ENCODE peak calls at places on chromosomes 5 and 9, in six cellular contexts. Q is IMR-90, E is HCT116, X is HepG2, H is K562, R is H1. K is an unnamed sample.

GRCh38 chr9:88891015-88891414 is 100.3 kb upstream of the S1PR3 start:
- DNase-seq in Q (no peak), E (no peak), X (no peak), H (no peak), R (no peak), K (no peak)

GRCh38 chr5:73370076-73370475 is 78.5 kb downstream of the FOXD1 start:
- DNase-seq in Q (no peak), E (no peak), X (no peak), H (no peak), R (no peak), K (no peak)

GRCh38 chr5:10355071-10355889 is 1.8 kb downstream of the MARCHF6 start:
- DNase-seq in Q (peak), E (no peak), X (no peak), H (no peak), R (no peak), K (no peak)

GRCh38 chr9:126836216-126836615 is 24.2 kb upstream of the ZBTB34 start:
- DNase-seq in Q (no peak), E (no peak), X (no peak), H (no peak), R (no peak), K (no peak)

GRCh38 chr5:16869821-16870796 is 66.0 kb downstream of the MYO10 start:
- DNase-seq in Q (peak), E (peak), X (no peak), H (no peak), R (no peak), K (peak)

GRCh38 chr9:82254646-82255367 is 266.2 kb downstream of the SPATA31D1 start:
- DNase-seq in Q (peak), E (no peak), X (no peak), H (no peak), R (no peak), K (no peak)

GRCh38 chr5:50595199-50595598 is 71.2 kb upstream of the PARP8 start:
- DNase-seq in Q (peak), E (peak), X (no peak), H (no peak), R (no peak), K (peak)

GRCh38 chr9:27303219-27303618 is 6.3 kb upstream of the EQTN start:
- DNase-seq in Q (peak), E (no peak), X (no peak), H (peak), R (no peak), K (peak)

GRCh38 chr9:2411459-2412215 is 209.9 kb upstream of the VLDLR start:
- DNase-seq in Q (no peak), E (no peak), X (no peak), H (no peak), R (no peak), K (no peak)

GRCh38 chr9:90870646-90871326 is 69.2 kb downstream of the SYK start:
- DNase-seq in Q (peak), E (peak), X (peak), H (peak), R (no peak), K (peak)

GRCh38 chr5:65624025-65624569 is at the start of gene TRIM23:
- DNase-seq in Q (peak), E (peak), X (peak), H (peak), R (peak), K (peak)

GRCh38 chr5:154198611-154199230 is 8.2 kb downstream of the GALNT10 start:
- DNase-seq in Q (peak), E (no peak), X (peak), H (no peak), R (no peak), K (peak)

GRCh38 chr5:174910245-174910737 is 185.9 kb downstream of the MSX2 start:
- DNase-seq in Q (peak), E (peak), X (peak), H (peak), R (peak), K (peak)

GRCh38 chr5:152601806-152602467 is 196.9 kb upstream of the NMUR2 start:
- DNase-seq in Q (no peak), E (no peak), X (no peak), H (no peak), R (no peak), K (no peak)

GRCh38 chr5:40669606-40670005 is 10.1 kb upstream of the PTGER4 start:
- DNase-seq in Q (no peak), E (no peak), X (no peak), H (no peak), R (no peak), K (no peak)

GRCh38 chr9:14148501-14149103 is 165.3 kb downstream of the NFIB start:
- DNase-seq in Q (no peak), E (no peak), X (no peak), H (no peak), R (no peak), K (no peak)

GRCh38 chr9:109060235-109060634 is 46.9 kb upstream of the CTNNAL1 start:
- DNase-seq in Q (no peak), E (no peak), X (no peak), H (no peak), R (no peak), K (no peak)

GRCh38 chr5:133294380-133294779 is 242.6 kb downstream of the HSPA4 start:
- DNase-seq in Q (no peak), E (no peak), X (no peak), H (no peak), R (no peak), K (no peak)

GRCh38 chr5:133296624-133297023 is 244.8 kb downstream of the HSPA4 start:
- DNase-seq in Q (no peak), E (no peak), X (no peak), H (no peak), R (no peak), K (no peak)

GRCh38 chr5:133293953-133294352 is 242.1 kb downstream of the HSPA4 start:
- DNase-seq in Q (no peak), E (no peak), X (no peak), H (no peak), R (no peak), K (no peak)

GRCh38 chr5:133297293-133297692 is 245.5 kb downstream of the HSPA4 start:
- DNase-seq in Q (no peak), E (no peak), X (no peak), H (no peak), R (no peak), K (no peak)

DNA sequence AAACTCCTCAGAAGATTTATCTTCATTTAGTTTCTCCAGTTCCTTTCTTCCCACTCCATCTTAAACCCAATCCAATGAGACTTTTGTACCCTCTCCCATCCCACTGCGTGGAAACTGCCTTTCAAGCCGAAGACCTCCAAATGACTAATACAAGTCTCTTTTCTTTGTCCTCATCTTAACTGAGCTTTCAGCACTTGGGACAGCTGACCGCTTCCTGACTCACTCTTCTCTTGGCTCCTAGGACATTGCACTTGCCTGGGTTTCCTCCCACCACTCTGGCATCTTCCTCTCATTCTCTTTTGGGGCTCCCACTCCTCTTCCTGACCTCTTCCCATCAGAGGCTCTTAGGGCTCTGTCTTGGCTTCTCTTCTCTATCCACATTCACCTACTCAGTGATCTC is 243.7 kb downstream of the HSPA4 start:
- DNase-seq in Q (no peak), E (no peak), X (no peak), H (no peak), R (no peak), K (no peak)
- TF ChIP-seq CEBPB in Q (no peak), E (no peak), X (no peak), H (no peak), R (no peak), K (no peak)

DNA sequence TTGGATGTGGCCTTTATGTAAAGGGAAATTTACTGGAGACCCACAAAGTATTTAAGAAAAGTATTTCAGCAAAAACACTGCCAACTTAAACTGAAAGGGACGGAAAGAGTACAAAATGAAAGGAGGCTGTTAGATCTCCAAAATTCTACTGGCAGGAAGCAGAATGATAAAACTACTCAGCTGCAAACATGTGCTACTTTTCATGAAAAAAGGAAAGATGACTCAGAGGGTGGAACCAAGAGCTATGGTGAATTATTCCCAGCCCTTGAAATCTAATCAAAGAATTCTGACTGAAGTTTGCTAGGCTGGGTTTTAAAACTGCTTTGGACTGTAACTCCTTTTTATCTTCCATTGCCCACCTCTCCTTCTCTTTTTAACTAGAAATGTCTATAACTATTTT is 58.6 kb upstream of the ZBED3 start:
- DNase-seq in Q (peak), E (no peak), X (no peak), H (no peak), R (no peak), K (no peak)
- TF ChIP-seq CEBPB in Q (no peak), E (no peak), X (no peak), H (no peak), R (no peak), K (no peak)

DNA sequence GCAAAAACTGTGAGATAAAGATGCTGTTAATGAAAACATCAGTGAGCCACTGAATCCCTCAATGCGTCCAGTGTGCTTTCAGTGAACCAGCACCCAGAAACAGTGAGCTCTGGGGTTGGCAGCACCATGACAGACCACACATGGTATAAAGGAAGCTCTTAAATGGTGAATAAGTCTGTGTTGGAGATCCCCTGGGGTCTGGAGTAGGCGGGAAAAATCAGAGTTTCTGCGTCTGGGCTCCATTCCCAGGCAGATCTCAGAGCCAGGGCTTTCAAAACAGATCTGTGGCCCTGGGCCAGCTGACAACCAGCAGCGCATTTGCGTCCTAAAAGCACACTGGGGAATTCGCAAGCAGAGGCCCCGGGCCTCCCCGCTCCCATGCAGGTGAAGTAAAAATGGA is 233.5 kb downstream of the FRMD3 start:
- DNase-seq in Q (peak), E (no peak), X (no peak), H (no peak), R (no peak), K (no peak)
- TF ChIP-seq CEBPB in Q (no peak), E (no peak), X (no peak), H (no peak), R (no peak), K (no peak)

GRCh38 chr5:179124329-179124852 is 64.2 kb downstream of the ZNF354C start:
- DNase-seq in Q (no peak), E (no peak), X (no peak), H (no peak), R (no peak), K (no peak)
- TF ChIP-seq CEBPB in Q (no peak), E (no peak), X (no peak), H (no peak), R (no peak), K (no peak)

GRCh38 chr5:1029945-1030625 is 21.5 kb downstream of the NKD2 start:
- DNase-seq in Q (no peak), E (no peak), X (no peak), H (no peak), R (no peak), K (no peak)
- TF ChIP-seq CEBPB in Q (no peak), E (no peak), X (no peak), H (no peak), R (no peak), K (no peak)

GRCh38 chr5:142446131-142446959 is 121.5 kb upstream of the SPRY4 start:
- DNase-seq in Q (peak), E (peak), X (peak), H (peak), R (no peak), K (peak)
- TF ChIP-seq CEBPB in Q (peak), E (no peak), X (no peak), H (peak), R (no peak), K (no peak)